ENCODE peak calls at places on chromosomes 16 and 17, in six cellular contexts. One of them, this sample, is unnamed.

GRCh38 chr17:5123343-5124124 is 7.7 kb downstream of the USP6 start:
- DNase-seq in tibial artery: peak
- DNase-seq in H9: peak
- DNase-seq in transverse colon: no peak
- DNase-seq in mucosa of descending colon: peak
- DNase-seq in CD8-positive, alpha-beta T cell: no peak
- DNase-seq in this sample: peak

GRCh38 chr17:71142333-71142732 is 973.0 kb downstream of the KCNJ2 start:
- DNase-seq in tibial artery: no peak
- DNase-seq in H9: no peak
- DNase-seq in transverse colon: no peak
- DNase-seq in mucosa of descending colon: no peak
- DNase-seq in CD8-positive, alpha-beta T cell: no peak
- DNase-seq in this sample: no peak

GRCh38 chr16:89383095-89384003 is 107.0 kb downstream of the ANKRD11 start:
- DNase-seq in tibial artery: no peak
- DNase-seq in H9: peak
- DNase-seq in transverse colon: peak
- DNase-seq in mucosa of descending colon: peak
- DNase-seq in CD8-positive, alpha-beta T cell: no peak
- DNase-seq in this sample: no peak

GRCh38 chr16:84014570-84015327 is 27.8 kb downstream of the SLC38A8 start:
- DNase-seq in tibial artery: no peak
- DNase-seq in H9: no peak
- DNase-seq in transverse colon: no peak
- DNase-seq in mucosa of descending colon: peak
- DNase-seq in CD8-positive, alpha-beta T cell: no peak
- DNase-seq in this sample: no peak

GRCh38 chr17:74646231-74646630 is 22.7 kb upstream of the CD300E start:
- DNase-seq in tibial artery: no peak
- DNase-seq in H9: no peak
- DNase-seq in transverse colon: no peak
- DNase-seq in mucosa of descending colon: no peak
- DNase-seq in CD8-positive, alpha-beta T cell: no peak
- DNase-seq in this sample: no peak

GRCh38 chr16:25257956-25258855 is 561 bp upstream of the ZKSCAN2 start:
- DNase-seq in tibial artery: peak
- DNase-seq in H9: peak
- DNase-seq in transverse colon: peak
- DNase-seq in mucosa of descending colon: peak
- DNase-seq in CD8-positive, alpha-beta T cell: peak
- DNase-seq in this sample: peak

GRCh38 chr17:45906927-45907622 is 12.7 kb downstream of the MAPT start:
- DNase-seq in tibial artery: no peak
- DNase-seq in H9: no peak
- DNase-seq in transverse colon: no peak
- DNase-seq in mucosa of descending colon: no peak
- DNase-seq in CD8-positive, alpha-beta T cell: no peak
- DNase-seq in this sample: no peak

GRCh38 chr16:12420661-12421209 is 383.0 kb downstream of the CPPED1 start:
- DNase-seq in tibial artery: no peak
- DNase-seq in H9: no peak
- DNase-seq in transverse colon: no peak
- DNase-seq in mucosa of descending colon: no peak
- DNase-seq in CD8-positive, alpha-beta T cell: no peak
- DNase-seq in this sample: no peak

GRCh38 chr16:84557504-84557903 is 53.0 kb upstream of the MEAK7 start:
- DNase-seq in tibial artery: no peak
- DNase-seq in H9: peak
- DNase-seq in transverse colon: no peak
- DNase-seq in mucosa of descending colon: peak
- DNase-seq in CD8-positive, alpha-beta T cell: no peak
- DNase-seq in this sample: no peak

GRCh38 chr17:4229627-4230026 is 34.2 kb downstream of the ANKFY1 start:
- DNase-seq in tibial artery: peak
- DNase-seq in H9: no peak
- DNase-seq in transverse colon: peak
- DNase-seq in mucosa of descending colon: no peak
- DNase-seq in CD8-positive, alpha-beta T cell: no peak
- DNase-seq in this sample: no peak

GRCh38 chr17:72602517-72603345 is 481.9 kb downstream of the SOX9 start:
- DNase-seq in tibial artery: no peak
- DNase-seq in H9: peak
- DNase-seq in transverse colon: peak
- DNase-seq in mucosa of descending colon: peak
- DNase-seq in CD8-positive, alpha-beta T cell: no peak
- DNase-seq in this sample: no peak

GRCh38 chr17:8041249-8041928 is 2.5 kb downstream of the ALOX15B start:
- DNase-seq in tibial artery: peak
- DNase-seq in H9: no peak
- DNase-seq in transverse colon: peak
- DNase-seq in mucosa of descending colon: no peak
- DNase-seq in CD8-positive, alpha-beta T cell: peak
- DNase-seq in this sample: no peak

GRCh38 chr16:49799172-49799571 is 56.7 kb downstream of the ZNF423 start:
- DNase-seq in tibial artery: no peak
- DNase-seq in H9: peak
- DNase-seq in transverse colon: no peak
- DNase-seq in mucosa of descending colon: no peak
- DNase-seq in CD8-positive, alpha-beta T cell: no peak
- DNase-seq in this sample: no peak

GRCh38 chr17:6420173-6420641 is 14.7 kb downstream of the AIPL1 start:
- DNase-seq in tibial artery: no peak
- DNase-seq in H9: peak
- DNase-seq in transverse colon: no peak
- DNase-seq in mucosa of descending colon: peak
- DNase-seq in CD8-positive, alpha-beta T cell: no peak
- DNase-seq in this sample: no peak
- TF ChIP-seq CTCF in tibial artery: no peak
- TF ChIP-seq CTCF in H9: peak
- TF ChIP-seq CTCF in transverse colon: peak
- TF ChIP-seq CTCF in mucosa of descending colon: no peak
- TF ChIP-seq CTCF in CD8-positive, alpha-beta T cell: no peak
- TF ChIP-seq CTCF in this sample: peak

GRCh38 chr16:2056077-2056476 is 8.3 kb downstream of the TSC2 start:
- DNase-seq in tibial artery: no peak
- DNase-seq in H9: no peak
- DNase-seq in transverse colon: no peak
- DNase-seq in mucosa of descending colon: no peak
- DNase-seq in CD8-positive, alpha-beta T cell: no peak
- DNase-seq in this sample: no peak
- TF ChIP-seq CTCF in tibial artery: peak
- TF ChIP-seq CTCF in H9: no peak
- TF ChIP-seq CTCF in transverse colon: no peak
- TF ChIP-seq CTCF in mucosa of descending colon: no peak
- TF ChIP-seq CTCF in CD8-positive, alpha-beta T cell: no peak
- TF ChIP-seq CTCF in this sample: peak

GRCh38 chr17:70137451-70138230 is 31.7 kb upstream of the KCNJ2 start:
- DNase-seq in tibial artery: peak
- DNase-seq in H9: no peak
- DNase-seq in transverse colon: peak
- DNase-seq in mucosa of descending colon: no peak
- DNase-seq in CD8-positive, alpha-beta T cell: no peak
- DNase-seq in this sample: no peak
- TF ChIP-seq CTCF in tibial artery: no peak
- TF ChIP-seq CTCF in H9: no peak
- TF ChIP-seq CTCF in transverse colon: no peak
- TF ChIP-seq CTCF in mucosa of descending colon: no peak
- TF ChIP-seq CTCF in CD8-positive, alpha-beta T cell: no peak
- TF ChIP-seq CTCF in this sample: no peak

DNA sequence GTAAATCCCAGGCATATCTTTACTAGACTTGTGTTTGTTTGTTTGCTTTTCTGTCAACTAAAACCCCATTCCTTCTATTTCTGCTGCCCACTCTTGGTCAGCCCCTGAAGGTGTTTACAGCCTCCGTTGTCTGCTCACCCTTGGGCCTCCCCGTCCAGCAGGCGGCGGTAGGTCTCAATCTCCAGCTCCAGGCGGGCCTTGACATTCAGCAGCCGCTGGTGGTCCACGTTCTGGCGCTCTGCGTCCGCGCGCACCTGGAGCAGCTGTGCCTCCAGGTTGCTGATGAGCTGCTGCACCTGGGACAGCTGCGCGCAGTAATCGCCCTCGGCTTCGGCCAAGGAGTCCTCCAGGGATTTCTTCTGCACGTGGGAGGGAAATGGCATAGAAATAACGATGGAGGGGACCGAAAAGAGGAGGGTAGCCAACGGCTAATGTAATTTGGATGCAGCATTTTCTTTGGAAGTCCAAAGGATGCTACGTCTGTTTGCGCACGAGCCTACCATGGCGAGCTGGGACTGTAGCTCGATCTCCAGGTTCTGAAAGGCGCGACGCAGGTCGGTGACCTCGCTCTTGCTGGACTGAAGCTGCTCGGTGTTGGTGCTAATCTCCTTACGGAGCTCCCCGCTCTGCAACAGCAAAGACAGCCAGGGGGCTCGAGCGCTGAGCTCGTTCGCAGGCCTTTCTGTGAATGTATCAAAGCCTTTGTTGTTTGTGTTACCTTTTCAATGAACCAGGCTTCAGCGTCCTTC is 3.9 kb downstream of the KRT12 start:
- DNase-seq in tibial artery: no peak
- DNase-seq in H9: peak
- DNase-seq in transverse colon: no peak
- DNase-seq in mucosa of descending colon: no peak
- DNase-seq in CD8-positive, alpha-beta T cell: no peak
- DNase-seq in this sample: no peak
- TF ChIP-seq CTCF in tibial artery: no peak
- TF ChIP-seq CTCF in H9: peak
- TF ChIP-seq CTCF in transverse colon: no peak
- TF ChIP-seq CTCF in mucosa of descending colon: no peak
- TF ChIP-seq CTCF in CD8-positive, alpha-beta T cell: no peak
- TF ChIP-seq CTCF in this sample: peak

GRCh38 chr17:76188213-76189060 is 47.4 kb upstream of the FOXJ1 start:
- DNase-seq in tibial artery: no peak
- DNase-seq in H9: no peak
- DNase-seq in transverse colon: no peak
- DNase-seq in mucosa of descending colon: no peak
- DNase-seq in CD8-positive, alpha-beta T cell: no peak
- DNase-seq in this sample: no peak
- TF ChIP-seq CTCF in tibial artery: no peak
- TF ChIP-seq CTCF in H9: no peak
- TF ChIP-seq CTCF in transverse colon: no peak
- TF ChIP-seq CTCF in mucosa of descending colon: no peak
- TF ChIP-seq CTCF in CD8-positive, alpha-beta T cell: no peak
- TF ChIP-seq CTCF in this sample: no peak

GRCh38 chr16:81198635-81199034 is 39.9 kb upstream of the BCO1 start:
- DNase-seq in tibial artery: no peak
- DNase-seq in H9: peak
- DNase-seq in transverse colon: no peak
- DNase-seq in mucosa of descending colon: no peak
- DNase-seq in CD8-positive, alpha-beta T cell: no peak
- DNase-seq in this sample: no peak
- TF ChIP-seq CTCF in tibial artery: no peak
- TF ChIP-seq CTCF in H9: peak
- TF ChIP-seq CTCF in transverse colon: no peak
- TF ChIP-seq CTCF in mucosa of descending colon: no peak
- TF ChIP-seq CTCF in CD8-positive, alpha-beta T cell: no peak
- TF ChIP-seq CTCF in this sample: no peak